ENCODE peak calls at places on chromosomes 7 and 10, in six cellular contexts. One of them, this sample, is unnamed.

GRCh38 chr10:84194424-84195043 is at the start of gene CDHR1:
- DNase-seq in fibroblast of lung: no peak
- DNase-seq in kidney epithelial cell: no peak
- DNase-seq in AG04449: no peak
- DNase-seq in CD8-positive, alpha-beta T cell: peak; percentile 68
- DNase-seq in Peyer's patch: peak; percentile 64
- DNase-seq in this sample: no peak

GRCh38 chr10:61663466-61663865 is 737 bp downstream of the CABCOCO1 start:
- DNase-seq in CD8-positive, alpha-beta T cell: no peak
- DNase-seq in Peyer's patch: no peak
- DNase-seq in fibroblast of lung: no peak
- DNase-seq in kidney epithelial cell: no peak
- DNase-seq in AG04449: no peak
- DNase-seq in this sample: no peak

GRCh38 chr7:143042159-143042820 is 9.9 kb upstream of the OR6V1 start:
- DNase-seq in AG04449: no peak
- DNase-seq in CD8-positive, alpha-beta T cell: no peak
- DNase-seq in Peyer's patch: no peak
- DNase-seq in kidney epithelial cell: no peak
- DNase-seq in fibroblast of lung: no peak
- DNase-seq in this sample: no peak

GRCh38 chr10:132387723-132388210 is 9.2 kb upstream of the PWWP2B start:
- DNase-seq in CD8-positive, alpha-beta T cell: peak; percentile 89
- DNase-seq in Peyer's patch: peak; percentile 88
- DNase-seq in kidney epithelial cell: no peak
- DNase-seq in fibroblast of lung: peak; percentile 43
- DNase-seq in AG04449: no peak
- DNase-seq in this sample: no peak

GRCh38 chr10:96756111-96756903 is 36.0 kb upstream of the PIK3AP1 start:
- DNase-seq in CD8-positive, alpha-beta T cell: no peak
- DNase-seq in Peyer's patch: no peak
- DNase-seq in AG04449: no peak
- DNase-seq in kidney epithelial cell: no peak
- DNase-seq in fibroblast of lung: no peak
- DNase-seq in this sample: no peak

GRCh38 chr7:22867589-22867988 is 44.9 kb upstream of the TOMM7 start:
- DNase-seq in AG04449: no peak
- DNase-seq in kidney epithelial cell: no peak
- DNase-seq in fibroblast of lung: no peak
- DNase-seq in Peyer's patch: no peak
- DNase-seq in CD8-positive, alpha-beta T cell: no peak
- DNase-seq in this sample: no peak

GRCh38 chr10:8054498-8055407 is at the start of gene GATA3:
- DNase-seq in kidney epithelial cell: peak; percentile 51
- DNase-seq in AG04449: no peak
- DNase-seq in fibroblast of lung: no peak
- DNase-seq in Peyer's patch: peak; percentile 89
- DNase-seq in CD8-positive, alpha-beta T cell: peak; percentile 82
- DNase-seq in this sample: no peak

GRCh38 chr7:74606101-74606908 is 51.2 kb upstream of the GTF2I start:
- DNase-seq in CD8-positive, alpha-beta T cell: peak; percentile 71
- DNase-seq in AG04449: no peak
- DNase-seq in Peyer's patch: peak; percentile 72
- DNase-seq in kidney epithelial cell: no peak
- DNase-seq in fibroblast of lung: no peak
- DNase-seq in this sample: no peak

GRCh38 chr10:29412452-29413004 is 123.7 kb downstream of the LYZL1 start:
- DNase-seq in AG04449: no peak
- DNase-seq in CD8-positive, alpha-beta T cell: no peak
- DNase-seq in Peyer's patch: no peak
- DNase-seq in kidney epithelial cell: no peak
- DNase-seq in fibroblast of lung: peak; percentile 61
- DNase-seq in this sample: no peak

GRCh38 chr10:77872947-77873557 is 53.5 kb downstream of the DLG5 start:
- DNase-seq in CD8-positive, alpha-beta T cell: no peak
- DNase-seq in AG04449: no peak
- DNase-seq in fibroblast of lung: no peak
- DNase-seq in Peyer's patch: no peak
- DNase-seq in kidney epithelial cell: no peak
- DNase-seq in this sample: no peak

GRCh38 chr10:80500572-80501380 is 36.9 kb upstream of the SH2D4B start:
- DNase-seq in Peyer's patch: peak; percentile 67
- DNase-seq in fibroblast of lung: no peak
- DNase-seq in AG04449: no peak
- DNase-seq in kidney epithelial cell: no peak
- DNase-seq in CD8-positive, alpha-beta T cell: no peak
- DNase-seq in this sample: no peak

GRCh38 chr10:79178614-79179403 is 110.0 kb downstream of the ZMIZ1 start:
- DNase-seq in CD8-positive, alpha-beta T cell: no peak
- DNase-seq in AG04449: no peak
- DNase-seq in Peyer's patch: no peak
- DNase-seq in fibroblast of lung: peak; percentile 71
- DNase-seq in kidney epithelial cell: peak; percentile 86
- DNase-seq in this sample: peak; percentile 79

GRCh38 chr10:34811968-34812514 is 3.1 kb downstream of the PARD3 start:
- DNase-seq in fibroblast of lung: peak; percentile 36
- DNase-seq in CD8-positive, alpha-beta T cell: no peak
- DNase-seq in kidney epithelial cell: no peak
- DNase-seq in AG04449: no peak
- DNase-seq in Peyer's patch: no peak
- DNase-seq in this sample: no peak

GRCh38 chr10:122267849-122268737 is 3.0 kb upstream of the BTBD16 start:
- DNase-seq in kidney epithelial cell: no peak
- DNase-seq in AG04449: no peak
- DNase-seq in Peyer's patch: peak; percentile 73
- DNase-seq in fibroblast of lung: peak; percentile 30
- DNase-seq in CD8-positive, alpha-beta T cell: peak; percentile 63
- DNase-seq in this sample: no peak

GRCh38 chr10:11152801-11153200 is 135.1 kb downstream of the CELF2 start:
- DNase-seq in Peyer's patch: no peak
- DNase-seq in AG04449: no peak
- DNase-seq in kidney epithelial cell: no peak
- DNase-seq in CD8-positive, alpha-beta T cell: peak; percentile 23
- DNase-seq in fibroblast of lung: no peak
- DNase-seq in this sample: no peak

GRCh38 chr7:20440472-20441105 is 109.9 kb downstream of the ITGB8 start:
- DNase-seq in CD8-positive, alpha-beta T cell: no peak
- DNase-seq in fibroblast of lung: peak; percentile 72
- DNase-seq in Peyer's patch: peak; percentile 61
- DNase-seq in kidney epithelial cell: no peak
- DNase-seq in AG04449: no peak
- DNase-seq in this sample: peak; percentile 20

GRCh38 chr10:89651205-89651915 is 6.3 kb upstream of the PANK1 start:
- DNase-seq in CD8-positive, alpha-beta T cell: no peak
- DNase-seq in kidney epithelial cell: no peak
- DNase-seq in fibroblast of lung: no peak
- DNase-seq in Peyer's patch: no peak
- DNase-seq in AG04449: no peak
- DNase-seq in this sample: no peak

GRCh38 chr10:10977978-10978377 is 39.7 kb upstream of the CELF2 start:
- DNase-seq in kidney epithelial cell: no peak
- DNase-seq in CD8-positive, alpha-beta T cell: no peak
- DNase-seq in Peyer's patch: no peak
- DNase-seq in AG04449: peak; percentile 16
- DNase-seq in fibroblast of lung: no peak
- DNase-seq in this sample: peak; percentile 16

GRCh38 chr7:131226116-131226562 is 101.5 kb upstream of the MKLN1 start:
- DNase-seq in Peyer's patch: no peak
- DNase-seq in fibroblast of lung: peak; percentile 65
- DNase-seq in kidney epithelial cell: peak; percentile 72
- DNase-seq in CD8-positive, alpha-beta T cell: no peak
- DNase-seq in AG04449: no peak
- DNase-seq in this sample: no peak

GRCh38 chr7:136874393-136875032 is 6.1 kb downstream of the CHRM2 start:
- DNase-seq in fibroblast of lung: peak; percentile 53
- DNase-seq in AG04449: no peak
- DNase-seq in kidney epithelial cell: no peak
- DNase-seq in CD8-positive, alpha-beta T cell: no peak
- DNase-seq in Peyer's patch: no peak
- DNase-seq in this sample: no peak

GRCh38 chr7:105346593-105347322 is 42.0 kb downstream of the SRPK2 start:
- DNase-seq in kidney epithelial cell: no peak
- DNase-seq in fibroblast of lung: no peak
- DNase-seq in AG04449: no peak
- DNase-seq in CD8-positive, alpha-beta T cell: peak; percentile 53
- DNase-seq in Peyer's patch: no peak
- DNase-seq in this sample: no peak

GRCh38 chr10:77501152-77501845 is 136.3 kb downstream of the KCNMA1 start:
- DNase-seq in fibroblast of lung: peak; percentile 95
- DNase-seq in AG04449: peak; percentile 82
- DNase-seq in Peyer's patch: no peak
- DNase-seq in kidney epithelial cell: no peak
- DNase-seq in CD8-positive, alpha-beta T cell: no peak
- DNase-seq in this sample: peak; percentile 63

GRCh38 chr10:120460776-120461175 is 3.7 kb downstream of the PLPP4 start:
- DNase-seq in fibroblast of lung: no peak
- DNase-seq in Peyer's patch: no peak
- DNase-seq in kidney epithelial cell: peak; percentile 91
- DNase-seq in AG04449: peak; percentile 76
- DNase-seq in CD8-positive, alpha-beta T cell: no peak
- DNase-seq in this sample: no peak

GRCh38 chr7:99839560-99840011 is 11.8 kb downstream of the CYP3A43 start:
- DNase-seq in Peyer's patch: peak; percentile 60
- DNase-seq in AG04449: no peak
- DNase-seq in CD8-positive, alpha-beta T cell: no peak
- DNase-seq in kidney epithelial cell: no peak
- DNase-seq in fibroblast of lung: no peak
- DNase-seq in this sample: no peak

GRCh38 chr10:61760943-61761824 is 98.5 kb downstream of the CABCOCO1 start:
- DNase-seq in kidney epithelial cell: peak; percentile 61
- DNase-seq in CD8-positive, alpha-beta T cell: no peak
- DNase-seq in AG04449: peak; percentile 59
- DNase-seq in fibroblast of lung: peak; percentile 91
- DNase-seq in Peyer's patch: peak; percentile 52
- DNase-seq in this sample: peak; percentile 36

GRCh38 chr10:26480909-26481703 is 43.0 kb downstream of the APBB1IP start:
- DNase-seq in CD8-positive, alpha-beta T cell: no peak
- DNase-seq in kidney epithelial cell: no peak
- DNase-seq in Peyer's patch: peak; percentile 69
- DNase-seq in fibroblast of lung: no peak
- DNase-seq in AG04449: no peak
- DNase-seq in this sample: no peak

GRCh38 chr10:42304341-42304740 is 334.0 kb downstream of the ZNF33B start:
- DNase-seq in kidney epithelial cell: no peak
- DNase-seq in Peyer's patch: no peak
- DNase-seq in fibroblast of lung: no peak
- DNase-seq in CD8-positive, alpha-beta T cell: no peak
- DNase-seq in AG04449: no peak
- DNase-seq in this sample: peak; percentile 11

GRCh38 chr7:156897673-156898072 is 4.7 kb upstream of the LMBR1 start:
- DNase-seq in CD8-positive, alpha-beta T cell: no peak
- DNase-seq in Peyer's patch: no peak
- DNase-seq in kidney epithelial cell: peak; percentile 23
- DNase-seq in AG04449: no peak
- DNase-seq in fibroblast of lung: no peak
- DNase-seq in this sample: no peak

GRCh38 chr7:7521259-7521658 is 14.4 kb downstream of the COL28A1 start:
- DNase-seq in fibroblast of lung: no peak
- DNase-seq in Peyer's patch: no peak
- DNase-seq in kidney epithelial cell: no peak
- DNase-seq in AG04449: no peak
- DNase-seq in CD8-positive, alpha-beta T cell: no peak
- DNase-seq in this sample: no peak
- TF ChIP-seq CTCF in fibroblast of lung: no peak
- TF ChIP-seq CTCF in Peyer's patch: no peak
- TF ChIP-seq CTCF in kidney epithelial cell: no peak
- TF ChIP-seq CTCF in AG04449: no peak
- TF ChIP-seq CTCF in CD8-positive, alpha-beta T cell: no peak
- TF ChIP-seq CTCF in this sample: no peak

GRCh38 chr10:21432266-21432665 is 93.2 kb downstream of the SKIDA1 start:
- DNase-seq in kidney epithelial cell: no peak
- DNase-seq in Peyer's patch: no peak
- DNase-seq in AG04449: no peak
- DNase-seq in CD8-positive, alpha-beta T cell: no peak
- DNase-seq in fibroblast of lung: no peak
- DNase-seq in this sample: no peak
- H3K4me3 ChIP-seq in kidney epithelial cell: no peak overlapping the region
- H3K4me3 ChIP-seq in Peyer's patch: no peak overlapping the region
- H3K4me3 ChIP-seq in AG04449: no peak overlapping the region
- H3K4me3 ChIP-seq in CD8-positive, alpha-beta T cell: no peak overlapping the region
- H3K4me3 ChIP-seq in fibroblast of lung: no peak overlapping the region
- H3K4me3 ChIP-seq in this sample: no peak overlapping the region

DNA sequence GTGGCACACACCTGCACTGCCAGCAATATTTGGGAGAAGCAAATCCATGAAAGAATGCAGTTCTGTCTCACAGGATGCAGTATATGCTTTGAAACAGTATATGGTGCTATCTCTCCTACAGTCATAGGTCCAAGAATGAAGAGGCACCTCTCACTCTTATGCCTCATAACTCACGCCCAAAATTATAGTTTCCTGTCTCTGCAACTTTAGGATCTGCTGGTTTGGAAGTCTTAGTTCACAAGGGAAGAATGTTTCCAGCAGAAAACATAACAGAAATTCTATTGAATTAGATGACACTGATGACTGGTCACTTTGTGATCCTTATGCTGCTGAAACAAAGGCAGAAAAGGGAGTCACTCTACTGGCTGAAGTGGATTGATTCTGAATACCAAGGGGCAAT is 5.7 kb downstream of the C10orf67 start:
- DNase-seq in Peyer's patch: no peak
- DNase-seq in fibroblast of lung: no peak
- DNase-seq in kidney epithelial cell: no peak
- DNase-seq in AG04449: no peak
- DNase-seq in CD8-positive, alpha-beta T cell: no peak
- DNase-seq in this sample: no peak
- TF ChIP-seq CTCF in Peyer's patch: no peak
- TF ChIP-seq CTCF in fibroblast of lung: no peak
- TF ChIP-seq CTCF in kidney epithelial cell: no peak
- TF ChIP-seq CTCF in AG04449: no peak
- TF ChIP-seq CTCF in CD8-positive, alpha-beta T cell: no peak
- TF ChIP-seq CTCF in this sample: no peak

DNA sequence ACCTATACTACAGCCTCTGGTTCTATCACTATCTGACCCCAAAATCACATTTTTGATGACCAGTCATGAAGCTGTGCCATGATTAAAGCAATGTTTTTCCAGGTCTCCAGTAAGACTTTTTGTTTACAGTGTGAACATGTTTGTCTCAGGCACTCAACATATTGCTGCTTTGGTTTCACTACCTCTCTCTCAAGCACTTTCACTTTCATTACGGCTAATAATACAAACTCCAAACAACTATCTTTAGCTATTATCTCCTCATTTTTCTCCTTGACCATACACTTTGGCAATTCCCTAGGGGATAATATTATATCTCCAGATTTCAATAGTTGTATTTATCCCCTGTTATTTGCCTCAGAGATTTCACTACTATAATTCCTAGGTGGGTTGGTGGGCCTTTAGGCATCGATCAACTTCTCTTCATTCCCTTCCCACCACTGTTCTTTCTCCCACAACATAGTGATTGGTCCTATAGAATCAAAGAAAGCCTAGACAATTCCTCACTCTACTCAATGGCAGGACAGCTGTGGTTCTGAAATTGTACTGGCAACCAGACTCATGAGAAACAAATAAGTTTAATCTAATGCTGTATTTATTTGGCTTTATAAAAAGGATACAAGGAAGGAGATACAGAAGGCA is 261.4 kb upstream of the ZWINT start:
- DNase-seq in AG04449: no peak
- DNase-seq in kidney epithelial cell: no peak
- DNase-seq in Peyer's patch: no peak
- DNase-seq in fibroblast of lung: peak; percentile 37
- DNase-seq in CD8-positive, alpha-beta T cell: no peak
- DNase-seq in this sample: no peak
- H3K4me3 ChIP-seq in AG04449: no peak overlapping the region
- H3K4me3 ChIP-seq in kidney epithelial cell: no peak overlapping the region
- H3K4me3 ChIP-seq in Peyer's patch: no peak overlapping the region
- H3K4me3 ChIP-seq in fibroblast of lung: peak overlapping the region; percentile 65
- H3K4me3 ChIP-seq in CD8-positive, alpha-beta T cell: no peak overlapping the region
- H3K4me3 ChIP-seq in this sample: no peak overlapping the region